ENCODE peak calls at places on chromosomes 7 and 10, in ten cellular contexts. T, C, L, H, X, J, N, U, E and F are unnamed samples.

GRCh38 chr7:115593111-115593510 is 437.5 kb downstream of the TFEC start:
- DNase-seq in T (no peak), C (no peak), L (no peak), H (no peak), X (no peak), J (no peak), N (no peak), U (no peak), E (no peak), F (no peak)

GRCh38 chr7:152706465-152706864 is 30.5 kb upstream of the XRCC2 start:
- DNase-seq in T (no peak), C (no peak), L (no peak), H (no peak), X (no peak), J (no peak), N (no peak), U (no peak), E (no peak), F (no peak)

GRCh38 chr7:96136600-96137239 is 185.2 kb downstream of the SLC25A13 start:
- DNase-seq in T (no peak), C (no peak), L (no peak), H (no peak), X (no peak), J (no peak), N (no peak), U (no peak), E (no peak), F (peak; percentile 91)

GRCh38 chr10:7750222-7750621 is 37.6 kb downstream of the KIN start:
- DNase-seq in T (no peak), C (no peak), L (no peak), H (no peak), X (no peak), J (no peak), N (no peak), U (no peak), E (no peak), F (no peak)

GRCh38 chr7:34438436-34438835 is 219.6 kb upstream of the NPSR1 start:
- DNase-seq in T (no peak), C (no peak), L (no peak), H (no peak), X (no peak), J (no peak), N (no peak), U (no peak), E (no peak), F (no peak)

GRCh38 chr7:151694828-151695580 is 175.3 kb upstream of the RHEB start:
- DNase-seq in T (no peak), C (no peak), L (no peak), H (no peak), X (peak; percentile 81), J (no peak), N (no peak), U (no peak), E (no peak), F (no peak)

GRCh38 chr10:7327885-7328284 is 82.9 kb downstream of the SFMBT2 start:
- DNase-seq in T (no peak), C (no peak), L (no peak), H (no peak), X (no peak), J (no peak), N (no peak), U (no peak), E (no peak), F (no peak)

GRCh38 chr10:88989824-88990527 is 622 bp upstream of the FAS start:
- DNase-seq in T (no peak), C (no peak), L (peak; percentile 83), H (no peak), X (no peak), J (no peak), N (no peak), U (no peak), E (no peak), F (no peak)

GRCh38 chr7:84136336-84136735 is 58.3 kb downstream of the SEMA3A start:
- DNase-seq in T (no peak), C (no peak), L (no peak), H (no peak), X (no peak), J (no peak), N (no peak), U (no peak), E (no peak), F (no peak)